ENCODE peak calls at places on chromosomes 13 and 19, in five cellular contexts. Z, C, S, T and A are unnamed samples.

GRCh38 chr13:33123066-33123940 is 107.1 kb downstream of the KL start:
- DNase-seq in T (no peak), C (no peak), S (peak), Z (no peak), A (no peak)

GRCh38 chr19:29515233-29515619 is 10.6 kb upstream of the VSTM2B start:
- DNase-seq in S (no peak), Z (no peak), T (no peak), C (no peak), A (no peak)

GRCh38 chr19:3612330-3612729 is 5.7 kb upstream of the TBXA2R start:
- DNase-seq in T (no peak), C (no peak), S (no peak), Z (no peak), A (no peak)

GRCh38 chr19:13888281-13888680 is 11.3 kb downstream of the NANOS3 start:
- DNase-seq in S (no peak), Z (no peak), T (no peak), C (no peak), A (no peak)

GRCh38 chr13:68490594-68490993 is 1260.5 kb upstream of the PCDH9 start:
- DNase-seq in Z (no peak), S (no peak), T (no peak), C (no peak), A (no peak)

GRCh38 chr19:11397089-11397610 is 13.0 kb upstream of the EPOR start:
- DNase-seq in Z (no peak), T (no peak), S (no peak), C (no peak), A (no peak)

GRCh38 chr13:39577203-39577602 is 25.8 kb downstream of the LHFPL6 start:
- DNase-seq in T (no peak), S (no peak), C (no peak), Z (no peak), A (no peak)

GRCh38 chr13:92354583-92354982 is 872.0 kb upstream of the GPC6 start:
- DNase-seq in T (no peak), S (no peak), C (no peak), Z (no peak), A (no peak)

GRCh38 chr13:78759704-78760103 is 100.7 kb upstream of the OBI1 start:
- DNase-seq in Z (no peak), C (no peak), S (no peak), T (no peak), A (no peak)

GRCh38 chr13:99316224-99316623 is 9.0 kb upstream of the GPR183 start:
- DNase-seq in S (no peak), T (no peak), Z (no peak), C (no peak), A (no peak)

GRCh38 chr13:48231080-48231479 is 1.9 kb upstream of the ITM2B start:
- DNase-seq in Z (no peak), C (no peak), S (no peak), T (no peak), A (no peak)

GRCh38 chr19:30307191-30307974 is 64.8 kb upstream of the ZNF536 start:
- DNase-seq in T (no peak), S (no peak), Z (no peak), C (no peak), A (no peak)

GRCh38 chr13:112198611-112199010 is 131.7 kb downstream of the SOX1 start:
- DNase-seq in Z (no peak), T (no peak), S (no peak), C (no peak), A (no peak)

GRCh38 chr13:26946675-26947342 is 186.2 kb upstream of the GPR12 start:
- DNase-seq in C (no peak), Z (peak), T (no peak), S (peak), A (peak)

GRCh38 chr19:17618919-17619318 is 63.5 kb downstream of the COLGALT1 start:
- DNase-seq in T (no peak), S (no peak), Z (no peak), C (peak), A (no peak)

GRCh38 chr13:44131069-44131614 is 242.5 kb upstream of the SERP2 start:
- DNase-seq in T (no peak), Z (no peak), S (no peak), C (no peak), A (no peak)

GRCh38 chr13:41428155-41428554 is 29.2 kb upstream of the RGCC start:
- DNase-seq in C (peak), Z (no peak), S (peak), T (no peak), A (no peak)

GRCh38 chr13:111302045-111302722 is 18.3 kb upstream of the TEX29 start:
- DNase-seq in T (no peak), S (no peak), C (no peak), Z (no peak), A (no peak)

GRCh38 chr13:114341003-114341777 is 26.9 kb downstream of the CHAMP1 start:
- DNase-seq in Z (no peak), C (no peak), T (no peak), S (no peak), A (no peak)

GRCh38 chr13:74111901-74112824 is 22.0 kb downstream of the KLF12 start:
- DNase-seq in S (no peak), C (no peak), T (no peak), Z (no peak), A (no peak)

GRCh38 chr19:8571006-8571411 is 6.2 kb downstream of the MYO1F start:
- DNase-seq in T (no peak), C (peak), Z (no peak), S (no peak), A (no peak)

GRCh38 chr19:18339703-18340102 is 695 bp upstream of the PGPEP1 start:
- DNase-seq in S (no peak), C (no peak), T (no peak), Z (no peak), A (no peak)

GRCh38 chr13:42612021-42612765 is 38.2 kb downstream of the TNFSF11 start:
- DNase-seq in S (no peak), C (no peak), Z (no peak), T (no peak), A (no peak)

GRCh38 chr13:48626077-48626449 is 27.7 kb upstream of the CYSLTR2 start:
- DNase-seq in S (no peak), Z (no peak), C (no peak), T (no peak), A (no peak)

GRCh38 chr13:35990196-35990595 is 141.0 kb downstream of the DCLK1 start:
- DNase-seq in C (no peak), Z (no peak), T (no peak), S (no peak), A (no peak)

GRCh38 chr13:25677956-25678355 is 306.2 kb downstream of the ATP8A2 start:
- DNase-seq in Z (no peak), T (no peak), S (no peak), C (no peak), A (no peak)

GRCh38 chr19:47107201-47107952 is 6.2 kb downstream of the ZC3H4 start:
- DNase-seq in C (peak), S (no peak), Z (no peak), T (no peak), A (no peak)

GRCh38 chr13:97724450-97724849 is 229.0 kb upstream of the IPO5 start:
- DNase-seq in Z (no peak), S (peak), C (no peak), T (no peak), A (no peak)

GRCh38 chr13:51995677-51996551 is 15.3 kb downstream of the ATP7B start:
- DNase-seq in C (no peak), Z (no peak), T (no peak), S (peak), A (no peak)

GRCh38 chr19:30071871-30072270 is 129.8 kb downstream of the URI1 start:
- DNase-seq in T (no peak), Z (no peak), S (no peak), C (peak), A (no peak)

GRCh38 chr19:49689133-49690072 is at the start of gene ADM5:
- DNase-seq in C (peak), T (no peak), Z (no peak), S (peak), A (no peak)

GRCh38 chr19:47447470-47448359 is 24.0 kb downstream of the SLC8A2 start:
- DNase-seq in Z (no peak), S (peak), T (no peak), C (no peak), A (no peak)

GRCh38 chr19:47124937-47125668 is 5.5 kb upstream of the SAE1 start:
- DNase-seq in T (no peak), S (peak), Z (no peak), C (no peak), A (no peak)

GRCh38 chr19:54248016-54248601 is 5.5 kb upstream of the LILRA6 start:
- DNase-seq in Z (no peak), T (no peak), C (peak), S (no peak), A (no peak)

GRCh38 chr19:1026189-1027019 is at the start of gene CNN2:
- DNase-seq in T (no peak), Z (no peak), S (peak), C (peak), A (no peak)

GRCh38 chr13:23865065-23865464 is 24.1 kb downstream of the MIPEP start:
- DNase-seq in C (no peak), T (no peak), Z (no peak), S (no peak), A (no peak)
- H3K4me3 ChIP-seq in C (no peak), T (no peak), Z (no peak), S (no peak), A (no peak)

GRCh38 chr19:55638864-55639359 is 1.9 kb upstream of the ZNF580 start:
- DNase-seq in T (no peak), C (no peak), S (peak), Z (no peak), A (no peak)
- TF ChIP-seq CTCF in T (no peak), C (no peak), S (peak), Z (peak), A (peak)

GRCh38 chr19:2436384-2436783 is 9.0 kb upstream of the TIMM13 start:
- DNase-seq in T (no peak), S (no peak), C (no peak), Z (no peak), A (no peak)
- H3K4me3 ChIP-seq in T (no peak), S (no peak), C (no peak), Z (no peak), A (no peak)

GRCh38 chr19:2478324-2478755 is 2.4 kb downstream of the GADD45B start:
- DNase-seq in S (peak), T (no peak), C (peak), Z (no peak), A (no peak)
- TF ChIP-seq CTCF in S (peak), T (peak), C (no peak), Z (no peak), A (peak)

GRCh38 chr19:45782820-45783785 is 813 bp upstream of the DMPK start:
- DNase-seq in S (no peak), T (no peak), Z (no peak), C (no peak), A (no peak)
- H3K4me3 ChIP-seq in S (no peak), T (peak), Z (no peak), C (no peak), A (no peak)

GRCh38 chr19:16025108-16026101 is 50.9 kb upstream of the TPM4 start:
- DNase-seq in C (peak), S (no peak), Z (peak), T (no peak), A (no peak)
- TF ChIP-seq CTCF in C (no peak), S (no peak), Z (peak), T (peak), A (peak)

GRCh38 chr13:66139250-66139649 is 1090.9 kb downstream of the PCDH9 start:
- DNase-seq in S (no peak), Z (no peak), C (no peak), T (no peak), A (no peak)

GRCh38 chr13:66137384-66137783 is 1092.8 kb downstream of the PCDH9 start:
- DNase-seq in T (no peak), C (no peak), S (no peak), Z (no peak), A (no peak)

GRCh38 chr13:66138172-66138811 is 1091.8 kb downstream of the PCDH9 start:
- DNase-seq in T (no peak), S (no peak), Z (no peak), C (no peak), A (no peak)

GRCh38 chr13:66139701-66140100 is 1090.4 kb downstream of the PCDH9 start:
- DNase-seq in T (no peak), Z (no peak), C (no peak), S (no peak), A (no peak)
- H3K4me3 ChIP-seq in T (no peak), Z (no peak), C (no peak), S (no peak), A (no peak)